ENCODE peak calls at places on chromosomes 16 and 17, in eight cellular contexts. A is upper lobe of right lung, N is lower lobe of right lung, C is HFFc6, S is GM12865, D is activated B cell treated with CpG ODN at 0.5 μM for 24 hours, F is sigmoid colon, L is K562. E is an unnamed sample.

GRCh38 chr16:35733971-35734702 is 2274.7 kb downstream of the TP53TG3F start:
- DNase-seq in N (no peak), A (no peak), F (no peak), C (no peak), L (no peak), S (no peak), D (no peak), E (no peak)

GRCh38 chr17:74455025-74455585 is 11.3 kb upstream of the CD300A start:
- DNase-seq in S (peak), C (no peak), N (no peak), L (no peak), A (no peak), F (no peak), D (no peak), E (peak)

GRCh38 chr17:55726440-55726839 is 3.8 kb upstream of the TMEM100 start:
- DNase-seq in C (peak), L (no peak), N (no peak), S (no peak), D (no peak), A (no peak), F (peak), E (no peak)

GRCh38 chr16:69526831-69527655 is 38.7 kb upstream of the NFAT5 start:
- DNase-seq in D (no peak), C (no peak), N (no peak), S (no peak), A (no peak), L (no peak), F (no peak), E (no peak)

GRCh38 chr17:44203731-44204452 is 4.2 kb upstream of the ATXN7L3 start:
- DNase-seq in A (no peak), D (no peak), N (peak), S (peak), L (peak), C (peak), F (no peak), E (peak)

GRCh38 chr16:48409839-48410610 is 24.8 kb upstream of the SIAH1 start:
- DNase-seq in D (no peak), A (no peak), S (no peak), L (peak), F (no peak), C (peak), N (peak), E (no peak)

GRCh38 chr16:65214196-65214595 is 92.3 kb upstream of the CDH11 start:
- DNase-seq in L (no peak), F (no peak), N (no peak), A (no peak), S (no peak), D (no peak), C (no peak), E (no peak)

GRCh38 chr17:49438439-49438861 is 23.8 kb upstream of the PHB1 start:
- DNase-seq in N (no peak), C (no peak), L (no peak), S (no peak), F (no peak), D (no peak), A (no peak), E (peak)

GRCh38 chr16:82633964-82634600 is 7.3 kb downstream of the CDH13 start:
- DNase-seq in N (no peak), D (no peak), S (no peak), L (no peak), C (no peak), F (peak), A (no peak), E (no peak)

GRCh38 chr17:48587276-48588073 is 2.6 kb downstream of the HOXB3 start:
- DNase-seq in L (no peak), S (no peak), A (peak), D (no peak), C (no peak), N (no peak), F (no peak), E (no peak)

GRCh38 chr16:29824589-29825144 is 4.4 kb downstream of the MVP start:
- DNase-seq in S (no peak), A (no peak), N (no peak), L (no peak), C (peak), F (no peak), D (no peak), E (no peak)

GRCh38 chr16:89493776-89494175 is 3.4 kb upstream of the ANKRD11 start:
- DNase-seq in L (no peak), F (no peak), A (no peak), C (no peak), D (no peak), S (no peak), N (no peak), E (no peak)

GRCh38 chr17:50244771-50245170 is 29.5 kb upstream of the TMEM92 start:
- DNase-seq in A (no peak), S (no peak), F (no peak), C (no peak), D (no peak), L (no peak), N (no peak), E (no peak)

GRCh38 chr17:78953356-78954350 is 26.1 kb downstream of the LGALS3BP start:
- DNase-seq in F (peak), C (no peak), S (no peak), A (no peak), L (no peak), N (no peak), D (no peak), E (peak)

GRCh38 chr16:86517652-86518258 is 7.4 kb downstream of the FOXF1 start:
- DNase-seq in S (peak), D (no peak), A (no peak), F (peak), C (peak), N (no peak), L (peak), E (peak)

GRCh38 chr16:26981266-26981938 is 85.3 kb upstream of the C16orf82 start:
- DNase-seq in A (no peak), N (no peak), L (no peak), F (no peak), S (no peak), D (no peak), C (peak), E (no peak)

GRCh38 chr17:69809331-69809730 is 265.7 kb upstream of the KCNJ16 start:
- DNase-seq in D (no peak), S (no peak), C (no peak), F (no peak), A (no peak), N (no peak), L (no peak), E (no peak)

GRCh38 chr16:15976225-15976812 is 26.9 kb downstream of the ABCC1 start:
- DNase-seq in C (no peak), D (no peak), F (no peak), N (no peak), L (no peak), S (no peak), A (no peak), E (no peak)

GRCh38 chr16:3004781-3005284 is 7.9 kb upstream of the CLDN9 start:
- DNase-seq in A (peak), C (no peak), D (no peak), L (peak), N (no peak), F (no peak), S (no peak), E (peak)

GRCh38 chr17:21252289-21252874 is 828 bp downstream of the NATD1 start:
- DNase-seq in S (no peak), F (no peak), L (no peak), A (no peak), N (no peak), C (no peak), D (no peak), E (peak)

GRCh38 chr17:7056386-7056785 is 12.5 kb upstream of the SLC16A11 start:
- DNase-seq in N (no peak), F (no peak), D (no peak), A (no peak), S (no peak), C (peak), L (no peak), E (no peak)

GRCh38 chr16:51939371-51940005 is 607.5 kb downstream of the TOX3 start:
- DNase-seq in C (no peak), S (no peak), L (no peak), D (no peak), N (no peak), A (no peak), F (no peak), E (peak)

GRCh38 chr17:81723651-81724209 is 11.6 kb downstream of the SLC25A10 start:
- DNase-seq in L (no peak), S (no peak), N (no peak), D (no peak), A (no peak), C (no peak), F (no peak), E (no peak)

GRCh38 chr16:88628512-88628974 is 9.8 kb upstream of the IL17C start:
- DNase-seq in N (no peak), F (no peak), C (no peak), A (no peak), S (no peak), D (no peak), L (peak), E (peak)

GRCh38 chr17:82019905-82020873 is 2.5 kb downstream of the CENPX start:
- DNase-seq in L (peak), F (no peak), S (peak), C (no peak), D (peak), N (peak), A (peak), E (peak)

GRCh38 chr16:4837733-4838501 is 9.2 kb downstream of the GLYR1 start:
- DNase-seq in S (peak), C (no peak), N (no peak), D (no peak), F (no peak), A (peak), L (no peak), E (no peak)

GRCh38 chr17:8384801-8385335 is 1.9 kb upstream of the RPL26 start:
- DNase-seq in S (no peak), F (no peak), D (no peak), N (no peak), C (peak), L (no peak), A (no peak), E (no peak)

GRCh38 chr17:73156887-73157870 is 7.6 kb upstream of the SSTR2 start:
- DNase-seq in S (peak), F (no peak), A (no peak), N (no peak), L (no peak), C (no peak), D (no peak), E (no peak)

GRCh38 chr17:35295686-35296085 is 52.8 kb downstream of the SLFN5 start:
- DNase-seq in N (no peak), F (no peak), A (no peak), S (no peak), D (no peak), L (no peak), C (peak), E (no peak)

GRCh38 chr17:55588446-55588845 is 77.2 kb upstream of the SMIM36 start:
- DNase-seq in S (no peak), L (no peak), A (no peak), F (no peak), C (peak), N (no peak), D (no peak), E (no peak)

GRCh38 chr16:69187891-69188451 is 1.0 kb downstream of the SNTB2 start:
- DNase-seq in D (no peak), F (peak), L (peak), N (peak), A (peak), S (peak), C (peak), E (peak)

GRCh38 chr16:75488322-75488721 is 6.9 kb downstream of the CHST6 start:
- DNase-seq in D (no peak), A (no peak), F (no peak), S (no peak), N (no peak), L (no peak), C (no peak), E (no peak)
- TF ChIP-seq CTCF in D (no peak), A (no peak), F (no peak), S (no peak), N (no peak), L (no peak), C (no peak), E (no peak)

GRCh38 chr16:720507-720989 is 398 bp upstream of the ANTKMT start:
- DNase-seq in N (no peak), D (no peak), F (peak), A (no peak), C (peak), L (peak), S (peak), E (peak)
- TF ChIP-seq CTCF in N (no peak), D (no peak), F (no peak), A (peak), C (peak), L (peak), S (peak), E (no peak)

GRCh38 chr17:2058521-2059124 is 3.7 kb downstream of the HIC1 start:
- DNase-seq in S (peak), N (peak), D (peak), A (peak), C (peak), L (no peak), F (peak), E (peak)
- TF ChIP-seq CTCF in S (peak), N (peak), D (peak), A (peak), C (peak), L (no peak), F (peak), E (peak)

GRCh38 chr17:14061666-14062560 is 7.4 kb upstream of the COX10 start:
- DNase-seq in F (no peak), D (no peak), C (peak), A (no peak), L (no peak), N (no peak), S (no peak), E (no peak)
- TF ChIP-seq CTCF in F (no peak), D (no peak), C (peak), A (no peak), L (no peak), N (no peak), S (no peak), E (no peak)

GRCh38 chr16:12289175-12290063 is 312.9 kb downstream of the SNX29 start:
- DNase-seq in L (no peak), N (peak), D (no peak), S (no peak), F (no peak), C (no peak), A (no peak), E (peak)
- TF ChIP-seq CTCF in L (no peak), N (no peak), D (no peak), S (no peak), F (no peak), C (no peak), A (no peak), E (no peak)

E was measured in nephron progenitor cell.